ENCODE peak calls at places on chromosome 3, in five cellular contexts. H is colonic mucosa, P is heart right ventricle, I is adrenal gland, X is foreskin keratinocyte. A is an unnamed sample.

GRCh38 chr3:178043084-178043483 is 493.2 kb upstream of the KCNMB2 start:
- DNase-seq in X (no peak), I (no peak), H (no peak), P (no peak), A (no peak)

GRCh38 chr3:140532793-140533330 is 145.0 kb upstream of the TRIM42 start:
- DNase-seq in I (no peak), H (no peak), P (no peak), X (no peak), A (no peak)

GRCh38 chr3:20405731-20406130 is 219.7 kb upstream of the SGO1 start:
- DNase-seq in H (no peak), I (no peak), P (no peak), X (no peak), A (no peak)

GRCh38 chr3:150603090-150603887 is at the start of gene SELENOT:
- DNase-seq in P (peak), H (peak), X (peak), I (peak), A (peak)

GRCh38 chr3:154121236-154122095 is at the start of gene ARHGEF26:
- DNase-seq in H (peak), I (peak), P (peak), X (no peak), A (peak)

GRCh38 chr3:86990171-86990733 is 697 bp downstream of the VGLL3 start:
- DNase-seq in I (no peak), X (no peak), H (no peak), P (no peak), A (no peak)

GRCh38 chr3:15055019-15055557 is 10.0 kb downstream of the MRPS25 start:
- DNase-seq in H (no peak), P (no peak), X (no peak), I (no peak), A (no peak)

GRCh38 chr3:141913150-141913811 is 36.8 kb downstream of the ATP1B3 start:
- DNase-seq in I (peak), H (peak), P (peak), X (peak), A (peak)

GRCh38 chr3:184018424-184018973 is 815 bp upstream of the ABCC5 start:
- DNase-seq in X (no peak), H (no peak), P (no peak), I (no peak), A (no peak)
- H3K27ac ChIP-seq in X (no peak), H (peak), P (peak), I (peak), A (peak)

DNA sequence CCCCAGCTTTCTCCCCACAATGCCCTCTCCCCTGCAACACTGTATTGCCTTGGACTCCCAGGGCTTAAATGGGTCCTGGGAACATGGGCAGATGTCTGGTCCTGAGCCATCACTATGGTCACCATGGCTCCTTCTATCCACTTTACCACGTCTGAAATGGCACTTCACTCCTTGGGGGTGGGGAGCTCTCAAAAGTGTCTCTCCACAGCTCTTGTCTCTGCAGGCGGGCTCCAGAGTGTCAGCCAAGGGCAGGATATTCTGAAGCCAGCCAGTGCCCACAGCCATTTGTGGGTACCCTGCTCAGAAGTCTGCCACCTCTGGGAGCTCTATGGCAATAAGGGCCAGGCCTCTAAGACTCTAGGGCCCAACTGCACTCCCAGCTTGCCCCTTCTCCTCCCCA is 163.9 kb downstream of the PPM1L start:
- DNase-seq in X (no peak), P (no peak), I (no peak), H (no peak), A (no peak)
- H3K27ac ChIP-seq in X (no peak), P (no peak), I (no peak), H (no peak), A (no peak)

GRCh38 chr3:108830991-108831390 is 8.4 kb downstream of the TRAT1 start:
- DNase-seq in X (no peak), I (no peak), H (no peak), P (no peak), A (no peak)
- H3K27ac ChIP-seq in X (no peak), I (no peak), H (no peak), P (no peak), A (no peak)

GRCh38 chr3:45640724-45641361 is 46.3 kb downstream of the LIMD1 start:
- DNase-seq in H (no peak), X (no peak), I (no peak), P (no peak), A (no peak)
- H3K27ac ChIP-seq in H (peak), X (no peak), I (peak), P (no peak), A (no peak)

GRCh38 chr3:196608693-196609092 is 30.8 kb upstream of the NRROS start:
- DNase-seq in P (no peak), H (no peak), I (no peak), X (no peak), A (no peak)

GRCh38 chr3:196609343-196609775 is 30.1 kb upstream of the NRROS start:
- DNase-seq in P (peak), X (peak), I (peak), H (peak), A (peak)

GRCh38 chr3:196604548-196604947 is 34.9 kb upstream of the NRROS start:
- DNase-seq in H (no peak), I (no peak), X (no peak), P (no peak), A (no peak)

GRCh38 chr3:196611761-196612483 is 27.6 kb upstream of the NRROS start:
- DNase-seq in P (peak), X (no peak), I (no peak), H (no peak), A (no peak)

DNA sequence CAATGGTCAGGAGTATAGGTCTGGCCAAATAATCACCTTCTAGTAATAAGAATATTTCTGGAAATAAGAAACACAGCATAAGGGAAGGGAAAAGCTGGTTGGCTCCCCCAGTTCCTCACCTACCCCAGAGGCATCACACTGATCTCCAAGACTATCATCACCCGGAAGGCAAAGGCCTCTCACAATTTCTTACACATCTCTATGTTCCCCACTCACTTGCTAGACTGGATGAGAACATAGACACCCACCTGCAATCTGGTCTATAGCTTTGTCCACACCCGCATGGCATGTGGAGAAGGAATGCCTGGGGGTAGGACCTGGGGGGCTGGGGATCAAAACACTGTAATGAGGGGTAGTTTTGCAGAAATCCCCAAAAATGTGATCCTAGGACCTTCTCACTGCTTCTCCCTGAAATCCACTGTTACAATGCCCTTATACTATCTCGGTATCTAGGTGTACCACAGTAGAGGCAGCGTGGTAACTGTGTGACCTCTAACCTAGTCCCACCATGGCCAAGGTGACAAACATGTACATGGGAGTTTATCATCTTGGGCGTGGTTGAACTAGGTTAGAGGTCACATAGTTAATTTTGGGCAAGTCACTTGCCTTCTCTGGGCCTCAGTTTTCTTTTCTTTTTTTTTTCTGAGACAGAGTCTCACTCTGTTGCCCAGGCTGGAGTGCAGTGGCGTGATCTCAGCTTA is 29.5 kb upstream of the NRROS start:
- DNase-seq in X (no peak), H (no peak), P (no peak), I (no peak), A (no peak)
- H3K27ac ChIP-seq in X (no peak), H (no peak), P (peak), I (no peak), A (peak)

GRCh38 chr3:72520205-72520604 is 328.0 kb downstream of the SHQ1 start:
- DNase-seq in X (no peak), P (no peak), H (no peak), I (no peak), A (no peak)
- H3K27ac ChIP-seq in X (no peak), P (no peak), H (no peak), I (no peak), A (no peak)

GRCh38 chr3:195221015-195221853 is 49.7 kb downstream of the XXYLT1 start:
- DNase-seq in P (no peak), I (peak), H (peak), X (no peak), A (peak)
- H3K27ac ChIP-seq in P (no peak), I (peak), H (no peak), X (no peak), A (no peak)

GRCh38 chr3:124802702-124803101 is 72.5 kb downstream of the UMPS start:
- DNase-seq in I (no peak), P (no peak), H (no peak), X (no peak), A (no peak)
- H3K27ac ChIP-seq in I (no peak), P (peak), H (no peak), X (no peak), A (no peak)

GRCh38 chr3:195160257-195160898 is 110.6 kb downstream of the XXYLT1 start:
- DNase-seq in H (no peak), I (no peak), P (no peak), X (no peak), A (no peak)
- H3K27ac ChIP-seq in H (peak), I (peak), P (peak), X (no peak), A (no peak)

GRCh38 chr3:128479558-128480086 is 12.9 kb upstream of the DNAJB8 start:
- DNase-seq in X (no peak), H (no peak), P (no peak), I (no peak), A (no peak)
- H3K27ac ChIP-seq in X (no peak), H (no peak), P (peak), I (no peak), A (no peak)

A was measured in testis.